ENCODE peak calls at places on chromosomes 5 and 9, in seven cellular contexts. T is A673, U is astrocyte, I is neural progenitor cell, P is DND-41, O is HCT116, B is PC-3. E is an unnamed sample. For H3K36me3, the result is how much of the 10 kb centered on the place peaks cover.

GRCh38 chr9:83336696-83337095 is 201.5 kb downstream of the FRMD3 start:
- DNase-seq in T (no peak), U (peak), I (peak), P (no peak), O (no peak), B (peak), E (no peak)

GRCh38 chr5:110105692-110106091 is 416.0 kb downstream of the MAN2A1 start:
- DNase-seq in T (peak), U (peak), I (no peak), P (no peak), O (no peak), B (peak), E (no peak)

GRCh38 chr5:37889612-37890317 is 49.9 kb upstream of the GDNF start:
- DNase-seq in T (peak), U (peak), I (no peak), P (no peak), O (peak), B (peak), E (peak)

GRCh38 chr9:82677086-82677485 is 385.9 kb downstream of the RASEF start:
- DNase-seq in T (no peak), U (no peak), I (no peak), P (no peak), O (no peak), B (no peak), E (no peak)

GRCh38 chr5:181190711-181191525 is 14.1 kb downstream of the TRIM7 start:
- DNase-seq in T (peak), U (no peak), I (peak), P (peak), O (no peak), B (peak), E (no peak)

GRCh38 chr9:27227192-27227591 is 69.8 kb downstream of the EQTN start:
- DNase-seq in T (no peak), U (no peak), I (no peak), P (no peak), O (no peak), B (peak), E (no peak)

GRCh38 chr5:158637039-158637438 is 462.7 kb downstream of the EBF1 start:
- DNase-seq in T (no peak), U (no peak), I (no peak), P (no peak), O (no peak), B (no peak), E (no peak)

GRCh38 chr5:3595102-3595961 is at the start of gene IRX1:
- DNase-seq in T (no peak), U (peak), I (peak), P (no peak), O (no peak), B (no peak), E (no peak)

GRCh38 chr5:175711472-175712312 is 53.8 kb downstream of the HRH2 start:
- DNase-seq in T (no peak), U (no peak), I (no peak), P (no peak), O (no peak), B (no peak), E (no peak)

GRCh38 chr9:73023025-73023541 is 70.2 kb upstream of the ALDH1A1 start:
- DNase-seq in T (peak), U (peak), I (peak), P (peak), O (peak), B (peak), E (no peak)

GRCh38 chr5:147971472-147971871 is 65.1 kb upstream of the C5orf46 start:
- DNase-seq in T (no peak), U (no peak), I (no peak), P (no peak), O (no peak), B (peak), E (no peak)

GRCh38 chr5:83683836-83684235 is 36.8 kb downstream of the HAPLN1 start:
- DNase-seq in T (no peak), U (no peak), I (no peak), P (no peak), O (no peak), B (no peak), E (no peak)

GRCh38 chr9:114240647-114241558 is 82.0 kb upstream of the ORM1 start:
- DNase-seq in T (peak), U (no peak), I (no peak), P (peak), O (no peak), B (no peak), E (no peak)

GRCh38 chr9:20205821-20206220 is 416.5 kb downstream of the MLLT3 start:
- DNase-seq in T (no peak), U (no peak), I (no peak), P (no peak), O (no peak), B (peak), E (no peak)

GRCh38 chr9:32384364-32385134 is at the start of gene ACO1:
- DNase-seq in T (peak), U (peak), I (peak), P (peak), O (peak), B (peak), E (no peak)

GRCh38 chr5:149665416-149666163 is 64.5 kb upstream of the PPARGC1B start:
- DNase-seq in T (no peak), U (no peak), I (no peak), P (no peak), O (no peak), B (no peak), E (no peak)

GRCh38 chr5:174314261-174314660 is 268.8 kb downstream of the NSG2 start:
- DNase-seq in T (no peak), U (no peak), I (no peak), P (no peak), O (no peak), B (no peak), E (no peak)

GRCh38 chr5:78907255-78907886 is 77.7 kb downstream of the ARSB start:
- DNase-seq in T (no peak), U (peak), I (no peak), P (peak), O (no peak), B (no peak), E (no peak)

GRCh38 chr5:95027775-95028174 is 257.1 kb downstream of the MCTP1 start:
- DNase-seq in T (no peak), U (no peak), I (no peak), P (no peak), O (no peak), B (no peak), E (no peak)

GRCh38 chr5:17400724-17401508 is 97.1 kb upstream of the TAF11L2 start:
- DNase-seq in T (no peak), U (no peak), I (peak), P (no peak), O (no peak), B (no peak), E (no peak)

GRCh38 chr5:9932770-9933169 is 302.6 kb upstream of the TAS2R1 start:
- DNase-seq in T (peak), U (peak), I (no peak), P (no peak), O (peak), B (peak), E (no peak)

GRCh38 chr9:70405808-70406445 is 8.5 kb downstream of the KLF9 start:
- DNase-seq in T (no peak), U (peak), I (no peak), P (no peak), O (no peak), B (no peak), E (no peak)

GRCh38 chr9:124420991-124421543 is 5.8 kb upstream of the PSMB7 start:
- DNase-seq in T (no peak), U (no peak), I (no peak), P (no peak), O (no peak), B (no peak), E (no peak)

GRCh38 chr5:155616779-155617392 is 603.3 kb downstream of the KIF4B start:
- DNase-seq in T (peak), U (no peak), I (peak), P (peak), O (no peak), B (no peak), E (peak)

GRCh38 chr5:5474961-5475360 is 52.5 kb downstream of the ICE1 start:
- DNase-seq in T (no peak), U (no peak), I (no peak), P (no peak), O (no peak), B (no peak), E (no peak)

GRCh38 chr9:37976714-37977477 is 73.0 kb upstream of the SLC25A51 start:
- DNase-seq in T (no peak), U (peak), I (no peak), P (no peak), O (no peak), B (peak), E (no peak)

GRCh38 chr5:90853759-90854515 is 295.3 kb downstream of the ADGRV1 start:
- DNase-seq in T (no peak), U (no peak), I (no peak), P (no peak), O (no peak), B (no peak), E (no peak)

GRCh38 chr9:114366334-114367128 is 21.3 kb downstream of the AKNA start:
- DNase-seq in T (peak), U (peak), I (no peak), P (no peak), O (no peak), B (peak), E (peak)

GRCh38 chr5:126998201-126998631 is 32.1 kb downstream of the MARCHF3 start:
- DNase-seq in T (no peak), U (peak), I (no peak), P (no peak), O (no peak), B (no peak), E (no peak)

GRCh38 chr9:14616188-14616982 is 76.8 kb downstream of the ZDHHC21 start:
- DNase-seq in T (peak), U (peak), I (peak), P (no peak), O (peak), B (peak), E (peak)

GRCh38 chr9:33466565-33467495 is 6.9 kb downstream of the NOL6 start:
- DNase-seq in T (peak), U (no peak), I (peak), P (peak), O (no peak), B (peak), E (no peak)

GRCh38 chr5:153520952-153521351 is 30.5 kb downstream of the GRIA1 start:
- DNase-seq in T (no peak), U (peak), I (no peak), P (no peak), O (no peak), B (no peak), E (no peak)

GRCh38 chr5:172821340-172821985 is 12.6 kb upstream of the ERGIC1 start:
- DNase-seq in T (no peak), U (no peak), I (no peak), P (no peak), O (no peak), B (no peak), E (no peak)

GRCh38 chr5:172828911-172829431 is 5.1 kb upstream of the ERGIC1 start:
- DNase-seq in T (no peak), U (peak), I (no peak), P (no peak), O (no peak), B (peak), E (no peak)

GRCh38 chr5:172823840-172824362 is 10.2 kb upstream of the ERGIC1 start:
- DNase-seq in T (no peak), U (no peak), I (no peak), P (no peak), O (no peak), B (no peak), E (no peak)

GRCh38 chr5:172827843-172828242 is 6.2 kb upstream of the ERGIC1 start:
- DNase-seq in T (no peak), U (no peak), I (peak), P (no peak), O (no peak), B (no peak), E (no peak)

GRCh38 chr5:172825610-172826204 is 8.3 kb upstream of the ERGIC1 start:
- DNase-seq in T (no peak), U (no peak), I (no peak), P (no peak), O (no peak), B (no peak), E (no peak)
- TF ChIP-seq EZH2 in T (no peak), U (no peak), I (no peak), P (no peak), O (no peak), B (no peak), E (no peak)

GRCh38 chr9:113057193-113057592 is 669 bp upstream of the ZFP37 start:
- DNase-seq in T (no peak), U (no peak), I (no peak), P (no peak), O (no peak), B (no peak), E (no peak)
- H3K27ac ChIP-seq in T (no peak), U (no peak), I (no peak), P (no peak), O (no peak), B (no peak), E (no peak)

DNA sequence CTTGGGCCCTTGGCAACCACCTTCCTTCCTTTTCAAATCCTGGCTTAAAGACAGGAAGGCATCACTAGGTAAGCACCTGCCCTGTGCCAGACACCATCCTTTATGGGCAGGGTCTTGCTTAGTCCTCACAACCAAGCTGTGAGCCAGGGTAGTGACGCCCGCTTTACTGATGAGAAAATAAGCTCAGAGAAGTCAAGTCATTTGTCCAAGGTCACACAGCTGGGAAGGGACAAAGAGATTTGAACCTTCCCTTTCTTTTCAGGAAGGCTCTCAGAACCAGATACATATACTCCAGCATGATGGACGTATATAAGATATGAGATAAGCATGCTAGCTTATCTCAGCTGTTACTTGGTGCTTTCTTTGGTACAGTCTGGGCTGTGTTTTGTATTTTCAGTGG is 76.9 kb downstream of the SH3PXD2B start:
- DNase-seq in T (no peak), U (no peak), I (no peak), P (no peak), O (no peak), B (no peak), E (no peak)
- H3K36me3 ChIP-seq in T (under half), U (under half), I (under half), P (under half), O (under half), B (under half), E (under half)

GRCh38 chr5:1929108-1929991 is 46.6 kb upstream of the IRX4 start:
- DNase-seq in T (no peak), U (no peak), I (no peak), P (no peak), O (no peak), B (no peak), E (no peak)

GRCh38 chr5:1930501-1930879 is 47.8 kb upstream of the IRX4 start:
- DNase-seq in T (no peak), U (no peak), I (no peak), P (peak), O (no peak), B (no peak), E (no peak)

GRCh38 chr5:1933364-1934055 is 50.8 kb upstream of the IRX4 start:
- DNase-seq in T (no peak), U (no peak), I (no peak), P (no peak), O (peak), B (no peak), E (no peak)

GRCh38 chr5:1931590-1932138 is 48.9 kb upstream of the IRX4 start:
- DNase-seq in T (no peak), U (no peak), I (peak), P (no peak), O (no peak), B (no peak), E (no peak)

DNA sequence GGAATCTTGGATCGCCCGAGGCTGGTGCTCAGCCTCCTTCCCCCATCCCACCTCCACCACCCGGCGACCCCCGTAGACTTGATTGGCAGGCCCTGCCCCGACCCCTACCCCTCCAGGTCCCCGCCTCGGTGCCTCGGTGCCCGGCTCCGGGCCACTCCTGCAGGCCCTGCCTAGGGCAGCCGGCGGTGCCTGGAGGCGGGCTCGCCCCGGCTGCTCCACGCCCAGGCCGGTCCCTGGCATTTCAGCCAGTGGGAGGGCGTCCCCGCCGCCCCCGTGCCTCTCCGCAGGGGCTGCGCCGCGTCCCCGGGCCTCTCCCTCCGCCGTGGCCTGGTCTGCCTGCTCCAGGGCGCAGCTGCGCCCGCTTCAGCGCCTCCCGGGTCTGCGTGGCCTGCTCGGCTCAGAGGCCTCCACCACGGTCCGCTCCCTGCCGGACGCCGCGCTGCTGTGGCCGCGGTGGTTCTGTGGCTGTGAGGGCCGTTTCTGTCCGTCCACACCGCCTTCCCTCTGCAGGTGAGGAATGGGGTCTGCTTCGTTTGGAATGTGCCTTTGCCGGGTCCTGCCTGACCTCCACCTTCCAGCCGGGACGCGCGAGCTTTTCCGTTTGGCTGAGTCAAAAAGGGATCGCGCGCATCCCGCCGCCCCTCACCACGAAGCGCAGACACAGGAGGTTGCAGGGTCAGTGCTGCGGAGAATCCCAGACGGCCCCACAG is 48.3 kb upstream of the IRX4 start:
- DNase-seq in T (no peak), U (no peak), I (peak), P (no peak), O (no peak), B (no peak), E (no peak)
- TF ChIP-seq EZH2 in T (no peak), U (peak), I (peak), P (no peak), O (no peak), B (no peak), E (no peak)

DNA sequence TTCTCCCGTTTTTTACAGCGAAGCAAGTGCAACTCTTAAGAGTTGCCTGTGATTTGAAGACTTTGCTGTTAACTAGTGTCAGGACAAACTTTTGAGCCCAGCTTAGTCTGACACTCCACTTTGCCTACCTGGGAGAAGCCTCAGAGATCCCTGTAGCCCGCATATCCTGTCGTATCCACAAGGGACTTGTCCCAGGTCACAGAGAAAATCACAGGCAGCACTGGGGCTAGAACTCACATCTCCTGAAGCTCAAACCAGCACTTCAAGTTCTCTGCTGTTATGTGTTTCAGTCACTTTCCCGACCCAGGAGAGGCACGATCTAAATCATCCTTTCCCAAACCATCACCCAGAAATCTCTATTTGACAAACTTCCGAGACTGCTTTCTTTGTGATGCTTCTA is 584.5 kb downstream of the ACTL7B start:
- DNase-seq in T (no peak), U (no peak), I (no peak), P (no peak), O (no peak), B (no peak), E (no peak)
- H3K27ac ChIP-seq in T (peak), U (peak), I (no peak), P (no peak), O (no peak), B (peak), E (no peak)